ENCODE peak calls at places on chromosomes 16 and 17, in six cellular contexts. Q is suprapubic skin, R is lung, E is K562, L is tibial nerve, P is GM13976. S is an unnamed sample.

GRCh38 chr16:67641779-67642708 is 2.9 kb upstream of the CARMIL2 start:
- DNase-seq in L (no peak), Q (no peak), P (no peak), E (no peak), R (peak; percentile 74), S (peak; percentile 86)

GRCh38 chr17:57459286-57459915 is 203.1 kb downstream of the MSI2 start:
- DNase-seq in Q (no peak), E (peak; percentile 67), P (peak; percentile 53), R (no peak), L (no peak), S (no peak)

GRCh38 chr16:68083861-68084503 is 1.2 kb upstream of the NFATC3 start:
- DNase-seq in Q (no peak), R (no peak), P (no peak), L (no peak), E (no peak), S (no peak)

GRCh38 chr17:43720311-43721060 is 38.1 kb downstream of the SOST start:
- DNase-seq in P (peak; percentile 90), Q (peak; percentile 92), R (peak; percentile 82), L (peak; percentile 57), E (peak; percentile 60), S (peak; percentile 86)

GRCh38 chr17:47279062-47279801 is 25.6 kb downstream of the ITGB3 start:
- DNase-seq in Q (peak; percentile 88), E (peak; percentile 77), L (peak; percentile 67), R (peak; percentile 73), P (peak; percentile 83), S (peak; percentile 95)

GRCh38 chr17:80476877-80477646 is 655 bp upstream of the NPTX1 start:
- DNase-seq in L (no peak), P (peak; percentile 61), E (no peak), Q (no peak), R (no peak), S (no peak)

GRCh38 chr16:19210175-19210924 is 42.3 kb downstream of the SYT17 start:
- DNase-seq in E (no peak), P (peak; percentile 66), L (no peak), Q (no peak), R (no peak), S (no peak)

GRCh38 chr16:53840472-53840871 is 136.5 kb downstream of the FTO start:
- DNase-seq in E (no peak), L (no peak), R (no peak), P (no peak), Q (no peak), S (no peak)

GRCh38 chr17:16875662-16876061 is 96.3 kb downstream of the TNFRSF13B start:
- DNase-seq in P (no peak), E (no peak), R (no peak), Q (no peak), L (no peak), S (no peak)

GRCh38 chr17:12256380-12256995 is 235.8 kb downstream of the MAP2K4 start:
- DNase-seq in Q (no peak), R (no peak), P (peak; percentile 52), L (peak; percentile 22), E (peak; percentile 32), S (no peak)

GRCh38 chr17:51046527-51047384 is 73.9 kb downstream of the SPAG9 start:
- DNase-seq in E (no peak), L (peak; percentile 70), P (no peak), Q (no peak), R (no peak), S (no peak)

GRCh38 chr17:42315402-42316156 is 27.3 kb downstream of the STAT5A start:
- DNase-seq in R (no peak), Q (no peak), L (no peak), E (peak; percentile 82), P (no peak), S (no peak)

GRCh38 chr17:49193513-49194296 is 16.7 kb downstream of the GNGT2 start:
- DNase-seq in E (peak; percentile 52), R (peak; percentile 42), Q (no peak), L (peak; percentile 62), P (peak; percentile 57), S (no peak)

GRCh38 chr16:3625911-3626732 is 14.7 kb upstream of the SLX4 start:
- DNase-seq in Q (peak; percentile 13), L (no peak), R (no peak), E (no peak), P (no peak), S (no peak)

GRCh38 chr17:57355090-57355859 is 99.0 kb downstream of the MSI2 start:
- DNase-seq in P (no peak), E (no peak), Q (peak; percentile 37), R (no peak), L (no peak), S (no peak)

GRCh38 chr16:3456374-3456773 is 12.9 kb downstream of the NAA60 start:
- DNase-seq in P (no peak), L (peak; percentile 40), R (no peak), Q (no peak), E (no peak), S (no peak)

GRCh38 chr17:347309-347708 is 5.3 kb downstream of the RPH3AL start:
- DNase-seq in Q (no peak), E (no peak), L (no peak), P (no peak), R (no peak), S (no peak)

GRCh38 chr17:33163827-33164555 is 129.1 kb downstream of the ASIC2 start:
- DNase-seq in Q (no peak), P (no peak), R (no peak), L (no peak), E (no peak), S (no peak)

GRCh38 chr17:67514998-67515397 is 137.9 kb downstream of the PITPNC1 start:
- DNase-seq in Q (no peak), E (no peak), P (peak; percentile 58), R (no peak), L (no peak), S (peak; percentile 29)

GRCh38 chr17:61000911-61001310 is 323.3 kb downstream of the BCAS3 start:
- DNase-seq in E (no peak), L (no peak), P (no peak), R (no peak), Q (no peak), S (no peak)

DNA sequence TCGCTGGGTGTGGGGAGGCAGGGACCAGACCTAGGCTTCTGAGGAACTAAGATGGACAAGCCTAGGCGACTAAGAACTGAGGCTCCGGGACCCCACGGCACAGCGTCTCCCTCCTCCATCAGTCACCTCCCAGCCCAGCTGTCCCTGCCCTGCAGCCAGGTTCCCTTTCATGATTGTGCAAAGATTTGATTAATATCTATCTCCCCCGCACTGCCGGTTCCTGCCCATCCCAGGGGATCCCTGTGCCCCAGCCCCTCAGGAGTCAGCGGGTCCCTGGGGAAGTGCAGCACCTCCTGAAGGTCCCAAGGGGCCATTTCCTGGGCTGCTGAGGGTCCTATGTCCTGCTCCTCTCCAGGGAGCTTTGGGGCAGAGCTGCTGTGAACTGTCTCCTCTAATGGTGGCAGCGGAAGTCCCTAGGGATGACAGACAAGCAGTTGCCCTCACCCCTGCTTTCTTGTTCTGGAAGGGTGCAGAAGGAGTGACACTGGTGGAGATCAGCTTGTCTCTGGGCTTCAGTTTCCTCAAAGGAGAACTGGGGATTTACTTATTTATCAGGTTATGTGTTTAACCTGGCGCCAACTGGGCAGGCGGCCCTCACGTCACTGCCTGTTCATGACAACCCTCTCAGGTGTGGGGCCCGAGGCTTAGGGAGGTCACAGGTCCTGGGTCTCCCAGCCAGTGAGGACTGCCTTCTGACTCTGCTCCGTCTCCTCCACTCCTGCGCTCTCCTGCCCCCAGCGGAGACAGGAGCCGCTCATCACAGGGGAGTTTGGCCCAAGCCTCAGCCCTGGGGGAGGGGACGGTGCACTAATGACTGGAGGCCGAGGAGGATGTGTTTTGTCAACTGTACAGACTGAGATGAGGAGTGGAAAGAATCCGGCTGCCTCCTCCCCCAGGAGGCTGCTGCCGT is 1.9 kb upstream of the C16orf74 start:
- DNase-seq in Q (no peak), E (peak; percentile 76), L (no peak), P (no peak), R (no peak), S (no peak)
- TF ChIP-seq CTCF in Q (no peak), E (peak; percentile 61), L (no peak), P (no peak), R (no peak), S (no peak)

DNA sequence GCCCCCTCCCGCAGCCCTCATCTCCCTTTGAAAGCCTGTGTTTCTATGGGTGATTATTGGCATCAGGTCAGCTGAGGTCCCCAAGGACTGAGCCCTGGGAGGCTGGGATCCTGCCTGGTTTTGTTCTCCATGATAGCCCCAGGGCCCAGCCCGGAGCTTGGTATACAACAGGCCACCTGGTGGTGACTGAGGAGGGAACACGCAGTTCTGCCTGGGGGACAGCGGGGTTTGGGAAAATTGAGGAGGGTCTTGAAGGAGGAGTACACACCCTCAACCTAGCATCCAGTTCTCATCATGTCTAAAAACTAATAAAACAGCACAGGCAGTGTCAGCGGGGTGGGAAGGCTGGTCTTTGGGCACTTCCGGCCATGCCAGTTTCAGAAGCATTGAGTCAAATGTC is 335.1 kb downstream of the CPPED1 start:
- DNase-seq in R (no peak), Q (no peak), P (no peak), L (no peak), E (peak; percentile 14), S (no peak)
- TF ChIP-seq CTCF in R (no peak), Q (no peak), P (no peak), L (no peak), E (peak; percentile 21), S (no peak)

GRCh38 chr17:75612906-75613626 is 20.2 kb upstream of the SMIM5 start:
- DNase-seq in E (no peak), Q (no peak), R (no peak), L (no peak), P (no peak), S (no peak)

GRCh38 chr17:75615301-75615700 is 17.9 kb upstream of the SMIM5 start:
- DNase-seq in E (peak; percentile 53), P (no peak), Q (no peak), R (no peak), L (no peak), S (no peak)

GRCh38 chr17:75614556-75615270 is 18.5 kb upstream of the SMIM5 start:
- DNase-seq in L (no peak), Q (no peak), R (no peak), E (no peak), P (no peak), S (no peak)

GRCh38 chr17:75611746-75612437 is 21.3 kb upstream of the SMIM5 start:
- DNase-seq in R (no peak), E (no peak), P (no peak), Q (no peak), L (no peak), S (no peak)

GRCh38 chr17:75614006-75614405 is 19.2 kb upstream of the SMIM5 start:
- DNase-seq in P (no peak), E (peak; percentile 71), L (no peak), R (no peak), Q (no peak), S (no peak)
- TF ChIP-seq CTCF in P (peak; percentile 4), E (peak; percentile 54), L (no peak), R (no peak), Q (no peak), S (no peak)

DNA sequence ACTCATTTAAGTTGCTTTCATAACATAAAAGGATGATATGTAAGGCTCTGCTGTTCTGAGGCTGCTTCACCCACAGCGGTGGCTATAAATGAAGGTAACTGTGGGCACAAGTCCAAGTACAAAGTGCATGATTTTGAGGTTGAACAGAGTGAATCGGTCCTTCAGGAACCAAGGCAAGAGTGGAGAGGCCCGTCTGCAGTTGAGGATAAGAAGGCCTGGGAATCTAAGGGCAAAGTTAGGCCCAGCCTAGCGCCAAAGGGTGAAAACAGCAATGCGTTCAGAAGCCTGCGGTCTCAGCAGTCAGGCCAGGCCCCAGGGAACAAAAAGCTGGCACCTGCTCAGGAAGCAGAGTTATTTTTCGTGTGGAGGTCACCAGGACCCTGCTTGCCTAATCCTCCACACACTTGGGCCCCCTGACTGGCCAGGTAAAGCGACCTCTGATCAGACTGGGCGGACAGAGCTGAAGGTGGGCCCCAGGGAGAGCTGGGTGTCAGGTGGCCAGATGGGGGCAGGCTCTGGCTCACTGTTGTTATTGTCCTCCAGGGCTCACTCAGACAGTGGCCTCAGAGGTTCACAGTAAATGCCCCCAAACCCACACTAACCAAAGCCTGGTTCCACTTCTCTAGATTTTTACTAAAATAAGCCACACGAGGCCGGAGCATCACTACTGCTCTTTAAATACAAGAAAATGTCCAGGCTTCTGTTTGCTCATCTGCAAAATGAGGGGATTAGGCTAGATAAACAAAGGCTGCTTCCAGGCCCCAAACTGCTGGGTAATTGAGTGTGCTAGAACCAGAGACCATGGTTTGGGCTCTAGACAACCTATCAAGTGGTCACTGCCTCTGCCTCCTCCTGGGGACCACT is 46.4 kb downstream of the TEX2 start:
- DNase-seq in P (peak; percentile 70), R (no peak), L (peak; percentile 16), Q (no peak), E (peak; percentile 62), S (no peak)
- TF ChIP-seq CTCF in P (peak; percentile 56), R (no peak), L (no peak), Q (no peak), E (peak; percentile 68), S (no peak)